ENCODE peak calls at places on chromosomes 13 and 19, in four cellular contexts. M is K562, Z is GM12878, D is H1. H is an unnamed sample.

GRCh38 chr13:98470920-98471319 is 106.0 kb downstream of the STK24 start:
- DNase-seq in Z (no peak), D (no peak), M (no peak), H (no peak)

GRCh38 chr13:43884221-43884620 is 4.5 kb downstream of the LACC1 start:
- DNase-seq in Z (no peak), D (no peak), M (no peak), H (no peak)

GRCh38 chr13:52348983-52349780 is 56.8 kb downstream of the THSD1 start:
- DNase-seq in Z (no peak), M (peak), D (no peak), H (no peak)

GRCh38 chr13:25375727-25376358 is 4.1 kb downstream of the ATP8A2 start:
- DNase-seq in M (peak), Z (no peak), D (no peak), H (peak)

GRCh38 chr13:75691183-75691582 is 55.1 kb downstream of the LMO7 start:
- DNase-seq in D (no peak), M (no peak), Z (no peak), H (peak)

GRCh38 chr19:41552558-41552957 is 23.4 kb upstream of the CEACAM21 start:
- DNase-seq in M (no peak), D (no peak), Z (peak), H (no peak)

GRCh38 chr13:20519887-20520286 is 5.8 kb downstream of the CRYL1 start:
- DNase-seq in Z (no peak), D (no peak), M (no peak), H (no peak)

GRCh38 chr19:10226376-10227214 is 4.5 kb downstream of the S1PR2 start:
- DNase-seq in D (no peak), Z (no peak), M (no peak), H (no peak)

GRCh38 chr13:26895081-26895807 is 134.7 kb upstream of the GPR12 start:
- DNase-seq in D (no peak), M (no peak), Z (no peak), H (no peak)

GRCh38 chr19:13143135-13143534 is 7.0 kb downstream of the STX10 start:
- DNase-seq in D (no peak), Z (no peak), M (peak), H (peak)

GRCh38 chr13:109344552-109345157 is 441.7 kb downstream of the IRS2 start:
- DNase-seq in D (no peak), Z (no peak), M (no peak), H (peak)

GRCh38 chr19:12777217-12778019 is 2.1 kb upstream of the HOOK2 start:
- DNase-seq in D (no peak), M (peak), Z (no peak), H (peak)

GRCh38 chr19:13613447-13613846 is 107.2 kb upstream of the CACNA1A start:
- DNase-seq in D (no peak), M (no peak), Z (no peak), H (no peak)

GRCh38 chr19:35295792-35296462 is 4.0 kb downstream of the MAG start:
- DNase-seq in D (no peak), Z (no peak), M (peak), H (no peak)

GRCh38 chr19:13979686-13980085 is 26.4 kb downstream of the RFX1 start:
- DNase-seq in M (no peak), Z (no peak), D (no peak), H (no peak)

GRCh38 chr19:45809643-45810159 is 5.4 kb downstream of the RSPH6A start:
- DNase-seq in Z (no peak), D (no peak), M (peak), H (no peak)

GRCh38 chr13:72456486-72456885 is 270.9 kb downstream of the MZT1 start:
- DNase-seq in M (no peak), D (no peak), Z (no peak), H (no peak)

GRCh38 chr19:917323-918151 is at the start of gene KISS1R:
- DNase-seq in D (no peak), M (peak), Z (no peak), H (peak)

GRCh38 chr19:39218230-39219007 is 14.4 kb upstream of the SYCN start:
- DNase-seq in M (no peak), Z (no peak), D (no peak), H (no peak)

GRCh38 chr19:51125421-51126075 is 842 bp downstream of the SIGLEC9 start:
- DNase-seq in D (no peak), Z (no peak), M (no peak), H (no peak)

GRCh38 chr19:2461751-2462634 is 5.2 kb upstream of the LMNB2 start:
- DNase-seq in D (no peak), Z (no peak), M (peak), H (no peak)

GRCh38 chr13:79451500-79451962 is 29.4 kb upstream of the NDFIP2 start:
- DNase-seq in Z (peak), D (no peak), M (peak), H (no peak)

GRCh38 chr13:104648291-104648690 is 1582.1 kb upstream of the SLC10A2 start:
- DNase-seq in Z (no peak), D (no peak), M (no peak), H (no peak)

GRCh38 chr19:13024126-13024957 is 29.1 kb downstream of the NFIX start:
- DNase-seq in Z (no peak), M (no peak), D (no peak), H (no peak)

GRCh38 chr13:93355094-93355493 is 128.5 kb downstream of the GPC6 start:
- DNase-seq in D (no peak), Z (no peak), M (peak), H (no peak)

GRCh38 chr13:46521921-46522691 is 30.9 kb upstream of the LRCH1 start:
- DNase-seq in Z (no peak), M (no peak), D (no peak), H (no peak)

GRCh38 chr13:95349267-95349666 is 48.0 kb upstream of the ABCC4 start:
- DNase-seq in Z (no peak), M (peak), D (no peak), H (no peak)

GRCh38 chr13:80339841-80340642 is 884 bp downstream of the SPRY2 start:
- DNase-seq in D (no peak), Z (no peak), M (peak), H (peak)

GRCh38 chr19:17069249-17069648 is 6.0 kb downstream of the HAUS8 start:
- DNase-seq in M (no peak), D (no peak), Z (no peak), H (no peak)

GRCh38 chr13:33087790-33088189 is 71.6 kb downstream of the KL start:
- DNase-seq in D (no peak), Z (no peak), M (no peak), H (no peak)

GRCh38 chr19:51372649-51373504 is at the start of gene NKG7:
- DNase-seq in Z (peak), M (peak), D (no peak), H (no peak)

GRCh38 chr19:38173324-38174041 is 50.5 kb downstream of the DPF1 start:
- DNase-seq in M (no peak), Z (no peak), D (no peak), H (no peak)

GRCh38 chr13:95301947-95302386 is 716 bp upstream of the ABCC4 start:
- DNase-seq in Z (no peak), D (no peak), M (no peak), H (no peak)

GRCh38 chr13:113099142-113099541 is 6.4 kb upstream of the F7 start:
- DNase-seq in M (no peak), Z (no peak), D (no peak), H (no peak)
- TF ChIP-seq EZH2 in M (no peak), Z (no peak), D (no peak), H (no peak)

GRCh38 chr19:7607874-7608560 is 12.4 kb downstream of the CAMSAP3 start:
- DNase-seq in M (no peak), Z (no peak), D (no peak), H (no peak)
- TF ChIP-seq KDM1A in M (peak), Z (no peak), D (no peak), H (no peak)

GRCh38 chr13:27919299-27919933 is 384 bp upstream of the PDX1 start:
- DNase-seq in Z (no peak), M (no peak), D (no peak), H (peak)

GRCh38 chr13:27917121-27917947 is 2.5 kb upstream of the PDX1 start:
- DNase-seq in Z (no peak), D (no peak), M (no peak), H (no peak)

GRCh38 chr13:27919934-27920676 is at the start of gene PDX1:
- DNase-seq in M (peak), D (no peak), Z (no peak), H (no peak)

GRCh38 chr13:27918918-27919255 is 913 bp upstream of the PDX1 start:
- DNase-seq in M (no peak), Z (no peak), D (no peak), H (no peak)

DNA sequence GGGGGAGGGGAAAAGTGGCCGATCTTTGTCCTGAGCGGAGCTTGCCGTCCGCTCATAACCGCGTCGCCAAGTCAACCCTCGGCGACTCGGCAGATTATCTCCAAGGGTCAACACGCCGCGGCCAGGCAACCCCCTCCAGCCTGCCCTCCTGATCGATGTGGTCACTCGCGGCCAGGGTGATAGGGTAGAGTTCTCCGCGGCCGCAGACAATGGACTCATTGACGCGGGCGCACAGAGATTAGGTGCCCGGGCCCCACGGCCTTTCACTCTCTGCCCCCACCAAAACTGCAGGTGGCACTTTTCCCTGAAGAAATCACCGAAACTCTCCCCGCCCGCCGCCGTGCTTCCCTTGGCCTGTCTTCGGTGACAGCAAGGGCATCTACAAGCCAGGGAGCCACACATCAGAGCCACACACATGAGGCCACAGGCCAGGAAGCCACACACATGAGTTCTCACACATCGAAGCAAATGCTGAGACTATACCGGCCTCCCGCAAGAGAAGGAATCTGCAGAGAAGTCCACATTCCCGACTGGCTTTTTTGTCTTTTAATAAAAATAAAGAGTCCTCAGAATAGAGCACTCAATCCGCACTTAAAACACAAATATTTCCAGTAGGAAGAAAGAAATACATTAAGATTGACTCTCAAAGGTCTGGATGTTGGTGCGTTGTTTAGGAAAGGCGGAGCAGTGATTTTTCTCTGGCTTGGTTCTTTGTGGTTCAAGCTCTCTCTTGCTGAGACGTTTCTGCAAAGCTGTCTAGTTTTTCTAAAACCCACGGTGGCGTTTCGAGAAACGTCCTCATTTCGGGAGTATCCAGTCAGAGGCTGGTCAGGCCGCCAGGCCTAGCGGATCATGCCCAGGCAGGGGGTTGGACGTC is 1.5 kb upstream of the PDX1 start:
- DNase-seq in M (no peak), Z (no peak), D (no peak), H (no peak)
- TF ChIP-seq EZH2 in M (no peak), Z (no peak), D (peak), H (no peak)

DNA sequence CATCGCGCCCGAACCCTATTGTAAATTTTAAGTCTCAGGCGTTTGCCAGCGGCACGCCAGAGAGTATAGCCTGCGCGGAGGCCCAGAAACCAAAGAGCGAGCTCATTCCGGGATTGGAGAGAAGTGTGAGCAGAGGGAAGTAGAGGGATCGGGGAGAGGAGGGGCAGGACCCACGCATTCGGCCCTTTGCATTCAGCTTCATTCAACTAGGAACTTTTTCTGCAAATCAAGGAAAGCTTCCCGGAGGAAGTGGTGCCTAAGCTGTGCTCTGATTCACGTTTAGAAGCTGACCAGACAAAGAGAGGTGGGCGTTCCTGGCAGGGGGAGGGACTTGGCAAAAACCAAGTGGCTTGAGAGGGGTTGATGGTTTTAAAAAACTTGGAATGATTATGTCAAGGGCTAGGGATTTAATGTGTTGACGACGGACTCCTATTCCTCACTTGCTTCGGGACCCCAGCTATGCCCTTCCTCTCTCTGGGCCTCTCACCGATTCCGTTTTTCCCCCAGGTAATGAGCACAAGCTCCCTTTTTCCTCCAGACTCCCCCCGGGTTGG is 858 bp upstream of the PRMT1 start:
- DNase-seq in Z (peak), M (peak), D (peak), H (peak)
- TF ChIP-seq KDM1A in Z (no peak), M (peak), D (no peak), H (peak)

GRCh38 chr19:4069331-4069959 is 2.7 kb upstream of the ZBTB7A start:
- DNase-seq in Z (no peak), M (no peak), D (no peak), H (no peak)

GRCh38 chr19:4066176-4066606 is 508 bp downstream of the ZBTB7A start:
- DNase-seq in D (no peak), Z (no peak), M (no peak), H (no peak)

GRCh38 chr19:4066682-4067395 is at the start of gene ZBTB7A:
- DNase-seq in D (no peak), Z (no peak), M (peak), H (peak)

GRCh38 chr19:4068058-4068966 is 1.6 kb upstream of the ZBTB7A start:
- DNase-seq in D (no peak), M (no peak), Z (no peak), H (no peak)

GRCh38 chr19:4067396-4068057 is 828 bp upstream of the ZBTB7A start:
- DNase-seq in M (peak), Z (no peak), D (no peak), H (no peak)
- TF ChIP-seq EZH2 in M (no peak), Z (no peak), D (no peak), H (no peak)

GRCh38 chr13:92188574-92188973 is 790.2 kb downstream of the GPC5 start:
- DNase-seq in M (no peak), Z (no peak), D (no peak), H (no peak)

DNA sequence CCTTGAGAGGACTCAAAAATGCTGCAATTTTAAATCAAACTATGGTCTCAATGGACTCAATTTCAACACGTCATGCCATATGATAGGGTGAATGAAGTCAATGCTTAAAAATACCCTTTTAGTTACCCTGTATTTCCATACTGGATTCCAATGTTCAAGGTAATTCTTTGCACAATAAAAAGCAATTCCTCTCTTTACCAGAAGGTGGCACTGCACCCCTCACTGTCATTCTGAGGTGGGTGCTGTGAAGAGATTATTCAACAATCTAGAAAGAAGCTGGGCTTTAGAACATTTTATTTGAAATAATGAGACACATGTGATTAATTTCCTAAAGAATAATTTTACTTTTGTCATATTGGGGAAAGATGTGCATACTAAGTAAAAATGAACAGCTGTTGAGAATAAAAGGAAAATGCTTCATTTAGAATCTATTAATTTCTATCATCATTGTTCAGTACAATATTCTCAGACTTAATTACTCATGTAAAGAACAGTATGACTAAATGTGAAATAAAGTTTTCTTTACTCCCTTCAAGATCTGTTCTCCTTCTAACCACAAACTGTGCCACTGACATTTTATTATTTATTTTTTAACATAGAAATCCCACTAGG is 789.1 kb downstream of the GPC5 start:
- DNase-seq in D (no peak), M (peak), Z (no peak), H (peak)
- TF ChIP-seq KDM1A in D (no peak), M (no peak), Z (no peak), H (no peak)

H was measured in HepG2.